ENCODE peak calls at places on chromosomes 12 and 14, in four cellular contexts. One of them, this sample, is unnamed.
A peak's percentile ranks its signal among the peaks of the same experiment; 100 is the strongest.

GRCh38 chr12:112007945-112008344 is 5.0 kb downstream of the TMEM116 start:
- DNase-seq in fibroblast of the aortic adventitia: no peak
- DNase-seq in sigmoid colon: no peak
- DNase-seq in spleen: no peak
- DNase-seq in this sample: no peak

GRCh38 chr12:10968765-10969456 is 17.8 kb downstream of the TAS2R50 start:
- DNase-seq in fibroblast of the aortic adventitia: peak; percentile 93
- DNase-seq in sigmoid colon: no peak
- DNase-seq in spleen: no peak
- DNase-seq in this sample: no peak

GRCh38 chr14:80615831-80616230 is 325.7 kb downstream of the CEP128 start:
- DNase-seq in spleen: no peak
- DNase-seq in sigmoid colon: no peak
- DNase-seq in fibroblast of the aortic adventitia: no peak
- DNase-seq in this sample: peak; percentile 1

GRCh38 chr12:5191803-5192538 is 148.3 kb downstream of the KCNA5 start:
- DNase-seq in spleen: no peak
- DNase-seq in fibroblast of the aortic adventitia: no peak
- DNase-seq in sigmoid colon: no peak
- DNase-seq in this sample: no peak

GRCh38 chr12:40634431-40635131 is 57.7 kb upstream of the CNTN1 start:
- DNase-seq in sigmoid colon: no peak
- DNase-seq in fibroblast of the aortic adventitia: no peak
- DNase-seq in spleen: no peak
- DNase-seq in this sample: no peak

GRCh38 chr14:25090716-25091454 is 40.9 kb upstream of the STXBP6 start:
- DNase-seq in spleen: no peak
- DNase-seq in sigmoid colon: no peak
- DNase-seq in fibroblast of the aortic adventitia: peak; percentile 52
- DNase-seq in this sample: no peak

GRCh38 chr14:69663322-69663686 is 51.9 kb downstream of the SUSD6 start:
- DNase-seq in spleen: no peak
- DNase-seq in sigmoid colon: peak; percentile 78
- DNase-seq in fibroblast of the aortic adventitia: peak; percentile 72
- DNase-seq in this sample: no peak

GRCh38 chr12:2374092-2374740 is 321.4 kb downstream of the CACNA1C start:
- DNase-seq in fibroblast of the aortic adventitia: no peak
- DNase-seq in sigmoid colon: peak; percentile 64
- DNase-seq in spleen: no peak
- DNase-seq in this sample: no peak

GRCh38 chr12:112126000-112126431 is 656 bp downstream of the TRAFD1 start:
- DNase-seq in fibroblast of the aortic adventitia: no peak
- DNase-seq in sigmoid colon: no peak
- DNase-seq in spleen: no peak
- DNase-seq in this sample: no peak

GRCh38 chr12:40552868-40553267 is 139.4 kb upstream of the CNTN1 start:
- DNase-seq in fibroblast of the aortic adventitia: peak; percentile 11
- DNase-seq in spleen: no peak
- DNase-seq in sigmoid colon: no peak
- DNase-seq in this sample: no peak

GRCh38 chr14:96934961-96935360 is 137.8 kb downstream of the VRK1 start:
- DNase-seq in fibroblast of the aortic adventitia: no peak
- DNase-seq in sigmoid colon: no peak
- DNase-seq in spleen: no peak
- DNase-seq in this sample: no peak

GRCh38 chr12:52252728-52253328 is 19.8 kb downstream of the KRT7 start:
- DNase-seq in sigmoid colon: no peak
- DNase-seq in fibroblast of the aortic adventitia: no peak
- DNase-seq in spleen: peak; percentile 52
- DNase-seq in this sample: no peak

GRCh38 chr14:73026243-73026844 is 562 bp downstream of the ZFYVE1 start:
- DNase-seq in spleen: no peak
- DNase-seq in sigmoid colon: no peak
- DNase-seq in fibroblast of the aortic adventitia: no peak
- DNase-seq in this sample: no peak

GRCh38 chr12:113882690-113883089 is 83.4 kb downstream of the RBM19 start:
- DNase-seq in fibroblast of the aortic adventitia: no peak
- DNase-seq in sigmoid colon: no peak
- DNase-seq in spleen: no peak
- DNase-seq in this sample: no peak

GRCh38 chr14:23555882-23556699 is at the start of gene THTPA:
- DNase-seq in fibroblast of the aortic adventitia: peak; percentile 83
- DNase-seq in sigmoid colon: peak; percentile 95
- DNase-seq in spleen: peak; percentile 99
- DNase-seq in this sample: peak; percentile 95

GRCh38 chr14:58296731-58297130 is 1.6 kb upstream of the ARID4A start:
- DNase-seq in spleen: no peak
- DNase-seq in fibroblast of the aortic adventitia: peak; percentile 21
- DNase-seq in sigmoid colon: no peak
- DNase-seq in this sample: no peak

GRCh38 chr14:101862711-101863110 is 101.2 kb downstream of the PPP2R5C start:
- DNase-seq in spleen: no peak
- DNase-seq in fibroblast of the aortic adventitia: peak; percentile 9
- DNase-seq in sigmoid colon: no peak
- DNase-seq in this sample: no peak

GRCh38 chr12:11920231-11920630 is 150.5 kb upstream of the BCL2L14 start:
- DNase-seq in sigmoid colon: no peak
- DNase-seq in spleen: no peak
- DNase-seq in fibroblast of the aortic adventitia: no peak
- DNase-seq in this sample: no peak

GRCh38 chr12:102946042-102946441 is 11.4 kb upstream of the ASCL1 start:
- DNase-seq in sigmoid colon: no peak
- DNase-seq in spleen: no peak
- DNase-seq in fibroblast of the aortic adventitia: no peak
- DNase-seq in this sample: no peak

GRCh38 chr12:123134265-123134664 is 16.6 kb downstream of the PITPNM2 start:
- DNase-seq in sigmoid colon: peak; percentile 25
- DNase-seq in spleen: peak; percentile 52
- DNase-seq in fibroblast of the aortic adventitia: no peak
- DNase-seq in this sample: no peak

GRCh38 chr14:73521229-73521628 is 15.7 kb upstream of the ACOT1 start:
- DNase-seq in sigmoid colon: no peak
- DNase-seq in spleen: no peak
- DNase-seq in fibroblast of the aortic adventitia: no peak
- DNase-seq in this sample: no peak

GRCh38 chr14:25303934-25304333 is 254.0 kb upstream of the STXBP6 start:
- DNase-seq in spleen: no peak
- DNase-seq in fibroblast of the aortic adventitia: no peak
- DNase-seq in sigmoid colon: no peak
- DNase-seq in this sample: no peak

GRCh38 chr12:129873458-129873857 is 30.4 kb downstream of the TMEM132D start:
- DNase-seq in sigmoid colon: no peak
- DNase-seq in spleen: no peak
- DNase-seq in fibroblast of the aortic adventitia: no peak
- DNase-seq in this sample: no peak

GRCh38 chr12:116582610-116583009 is 23.4 kb downstream of the MAP1LC3B2 start:
- DNase-seq in sigmoid colon: no peak
- DNase-seq in spleen: no peak
- DNase-seq in fibroblast of the aortic adventitia: peak; percentile 95
- DNase-seq in this sample: no peak

GRCh38 chr14:48250575-48250974 is 575.2 kb upstream of the MDGA2 start:
- DNase-seq in spleen: no peak
- DNase-seq in sigmoid colon: no peak
- DNase-seq in fibroblast of the aortic adventitia: no peak
- DNase-seq in this sample: no peak

GRCh38 chr14:51328089-51328941 is 88.3 kb downstream of the TMX1 start:
- DNase-seq in spleen: no peak
- DNase-seq in sigmoid colon: no peak
- DNase-seq in fibroblast of the aortic adventitia: peak; percentile 77
- DNase-seq in this sample: peak; percentile 9

DNA sequence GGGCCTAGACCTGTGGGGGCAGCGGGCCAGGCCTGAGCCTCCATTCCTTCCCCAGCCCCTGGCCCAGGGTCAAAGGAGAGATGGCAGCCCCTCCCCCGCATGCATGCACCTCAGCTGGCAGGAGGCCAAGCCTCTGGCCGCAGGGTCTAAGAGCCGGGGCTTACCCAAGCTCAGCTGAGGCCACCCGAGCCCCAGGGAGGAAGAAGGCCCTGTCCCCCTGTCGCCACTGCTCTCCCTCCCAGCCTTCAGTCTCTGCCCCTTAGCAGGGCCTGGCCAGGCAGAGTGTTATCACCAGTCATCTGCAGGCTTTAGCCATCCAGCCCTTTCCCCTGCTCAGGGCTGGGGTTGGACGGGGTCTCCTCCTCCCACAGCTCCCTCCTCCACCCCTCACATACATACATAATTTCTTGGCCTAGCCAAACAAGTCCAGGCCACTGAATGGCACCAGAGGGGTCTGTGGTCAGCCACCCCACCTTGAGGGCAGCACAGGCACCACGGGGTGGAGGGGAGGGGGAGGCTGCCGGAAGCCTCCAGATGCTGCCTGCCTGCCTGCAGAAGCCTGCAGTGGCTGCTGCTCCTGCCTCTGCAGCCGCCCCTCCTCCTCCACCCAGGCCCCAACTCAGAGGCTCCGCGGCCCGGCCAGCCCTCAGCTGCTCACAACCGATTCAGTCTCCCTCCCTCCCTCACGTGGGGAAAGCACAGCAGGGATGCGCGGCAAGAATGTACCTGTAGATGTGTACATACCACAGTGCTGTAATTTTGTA is 22.8 kb downstream of the RAB35 start:
- DNase-seq in fibroblast of the aortic adventitia: no peak
- DNase-seq in sigmoid colon: no peak
- DNase-seq in spleen: no peak
- DNase-seq in this sample: no peak
- H3K4me3 ChIP-seq in fibroblast of the aortic adventitia: no peak overlapping the region
- H3K4me3 ChIP-seq in sigmoid colon: no peak overlapping the region
- H3K4me3 ChIP-seq in spleen: no peak overlapping the region
- H3K4me3 ChIP-seq in this sample: no peak overlapping the region

GRCh38 chr12:57549909-57550627 is at the start of gene KIF5A:
- DNase-seq in spleen: peak; percentile 87
- DNase-seq in fibroblast of the aortic adventitia: no peak
- DNase-seq in sigmoid colon: no peak
- DNase-seq in this sample: peak; percentile 29
- TF ChIP-seq CTCF in spleen: no peak
- TF ChIP-seq CTCF in fibroblast of the aortic adventitia: peak; percentile 5
- TF ChIP-seq CTCF in sigmoid colon: no peak
- TF ChIP-seq CTCF in this sample: no peak

DNA sequence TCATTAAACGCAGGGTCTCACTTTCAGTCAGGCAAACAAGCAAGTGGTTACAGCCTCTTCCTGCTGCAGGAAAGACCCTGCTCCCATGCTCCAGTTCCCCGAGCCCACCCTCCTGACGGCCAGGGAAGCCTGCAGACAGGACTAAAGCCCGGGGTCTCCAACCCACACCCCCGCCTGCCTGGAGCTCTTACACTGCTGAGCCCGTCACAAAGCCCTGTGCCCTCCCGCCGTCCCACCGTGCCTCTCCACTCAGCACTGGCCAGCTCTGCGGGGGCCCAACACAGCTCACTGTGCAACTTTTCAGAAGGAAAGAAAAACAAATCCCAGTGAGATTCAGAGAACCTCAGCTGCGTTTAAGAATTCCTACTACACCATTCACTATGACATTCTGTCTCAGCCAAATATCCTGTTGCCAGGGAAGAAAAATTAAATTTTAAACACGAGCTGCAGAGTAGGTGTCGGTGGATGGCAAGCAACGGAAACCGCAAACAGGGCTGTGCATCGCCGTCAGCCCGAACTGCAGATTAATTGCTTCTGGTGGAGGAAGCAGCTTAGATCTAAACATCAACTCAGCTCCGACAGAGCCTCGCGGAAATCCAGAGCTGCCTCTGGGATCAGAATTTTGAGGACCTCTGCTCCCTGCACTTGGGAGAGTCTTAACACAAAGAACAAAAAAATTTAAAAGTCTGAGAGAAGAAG is 106.6 kb upstream of the SFSWAP start:
- DNase-seq in sigmoid colon: no peak
- DNase-seq in fibroblast of the aortic adventitia: no peak
- DNase-seq in spleen: peak; percentile 82
- DNase-seq in this sample: peak; percentile 58
- H3K4me3 ChIP-seq in sigmoid colon: no peak overlapping the region
- H3K4me3 ChIP-seq in fibroblast of the aortic adventitia: no peak overlapping the region
- H3K4me3 ChIP-seq in spleen: no peak overlapping the region
- H3K4me3 ChIP-seq in this sample: no peak overlapping the region

DNA sequence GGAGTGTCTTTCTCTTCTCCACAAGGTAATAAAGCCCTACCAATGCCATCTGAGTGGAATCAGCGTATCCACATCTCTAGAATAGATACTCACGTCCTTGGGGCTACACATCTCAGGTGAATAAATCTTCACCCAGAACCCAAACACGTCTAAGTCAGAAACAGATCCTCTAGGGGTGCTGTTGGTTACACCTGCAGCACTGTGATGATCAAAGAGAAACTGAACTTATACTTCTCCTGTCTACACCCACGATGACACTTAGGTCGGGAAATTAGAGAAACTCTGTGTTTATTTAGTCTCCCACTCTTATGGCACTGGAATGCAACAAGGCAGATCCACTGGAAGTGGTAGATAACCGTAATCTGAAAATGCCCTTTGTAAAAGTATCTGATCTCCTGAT is 46.2 kb downstream of the WIF1 start:
- DNase-seq in fibroblast of the aortic adventitia: no peak
- DNase-seq in spleen: no peak
- DNase-seq in sigmoid colon: no peak
- DNase-seq in this sample: peak; percentile 42
- TF ChIP-seq CTCF in fibroblast of the aortic adventitia: no peak
- TF ChIP-seq CTCF in spleen: no peak
- TF ChIP-seq CTCF in sigmoid colon: no peak
- TF ChIP-seq CTCF in this sample: peak; percentile 41

GRCh38 chr12:25065035-25065434 is 116.1 kb upstream of the BCAT1 start:
- DNase-seq in fibroblast of the aortic adventitia: no peak
- DNase-seq in sigmoid colon: no peak
- DNase-seq in spleen: no peak
- DNase-seq in this sample: no peak

GRCh38 chr12:25072901-25073645 is 121.9 kb downstream of the DNAI7 start:
- DNase-seq in spleen: no peak
- DNase-seq in fibroblast of the aortic adventitia: no peak
- DNase-seq in sigmoid colon: no peak
- DNase-seq in this sample: no peak

GRCh38 chr12:25074113-25074512 is 120.8 kb downstream of the DNAI7 start:
- DNase-seq in fibroblast of the aortic adventitia: no peak
- DNase-seq in sigmoid colon: no peak
- DNase-seq in spleen: no peak
- DNase-seq in this sample: no peak

GRCh38 chr12:25071366-25071765 is 122.5 kb upstream of the BCAT1 start:
- DNase-seq in fibroblast of the aortic adventitia: no peak
- DNase-seq in sigmoid colon: no peak
- DNase-seq in spleen: no peak
- DNase-seq in this sample: no peak

DNA sequence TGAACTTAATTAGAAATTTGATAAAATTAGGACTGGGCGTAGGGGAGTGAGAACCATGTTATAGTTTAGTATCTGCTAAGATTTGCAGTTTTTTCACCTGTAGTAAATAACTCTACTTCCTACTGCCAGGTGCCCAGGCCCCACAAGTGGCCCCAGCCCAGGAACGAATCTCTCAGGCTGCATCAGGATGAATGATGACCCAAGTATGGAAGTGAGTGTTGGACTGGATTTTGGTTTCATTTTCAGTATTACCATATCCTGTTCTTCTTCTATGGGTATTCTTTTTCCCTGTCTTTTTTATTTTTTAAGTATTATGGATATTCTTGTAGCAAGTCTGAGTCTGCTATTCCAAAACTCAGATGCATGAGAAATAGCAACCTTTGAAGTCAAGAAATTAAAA is 120.3 kb upstream of the BCAT1 start:
- DNase-seq in fibroblast of the aortic adventitia: peak; percentile 5
- DNase-seq in sigmoid colon: no peak
- DNase-seq in spleen: no peak
- DNase-seq in this sample: no peak
- H3K4me3 ChIP-seq in fibroblast of the aortic adventitia: no peak overlapping the region
- H3K4me3 ChIP-seq in sigmoid colon: no peak overlapping the region
- H3K4me3 ChIP-seq in spleen: no peak overlapping the region
- H3K4me3 ChIP-seq in this sample: no peak overlapping the region